ENCODE peak calls at places on chromosomes 6 and 20, in six cellular contexts. T, H, D, X, A and S are unnamed samples.
A peak's percentile ranks its signal among the peaks of the same experiment; 100 is the strongest.

GRCh38 chr6:111427341-111428116 is 55.5 kb downstream of the REV3L start:
- DNase-seq in T (no peak), H (no peak), D (no peak), X (no peak), A (peak; percentile 48), S (no peak)

GRCh38 chr6:44671333-44671732 is 283.8 kb downstream of the CDC5L start:
- DNase-seq in T (no peak), H (no peak), D (no peak), X (no peak), A (no peak), S (no peak)

GRCh38 chr20:21101453-21102251 is 4.5 kb downstream of the LINC00237 start:
- DNase-seq in T (no peak), H (no peak), D (no peak), X (no peak), A (no peak), S (peak; percentile 20)

GRCh38 chr20:44837949-44838348 is 27.6 kb upstream of the RIMS4 start:
- DNase-seq in T (no peak), H (no peak), D (no peak), X (no peak), A (no peak), S (no peak)

GRCh38 chr6:14922306-14922705 is 323.6 kb upstream of the JARID2 start:
- DNase-seq in T (no peak), H (no peak), D (no peak), X (no peak), A (no peak), S (peak; percentile 15)

GRCh38 chr20:63628246-63628975 is 1.5 kb upstream of the GMEB2 start:
- DNase-seq in T (peak; percentile 54), H (no peak), D (no peak), X (peak; percentile 65), A (peak; percentile 66), S (peak; percentile 76)

GRCh38 chr6:69974193-69974592 is 107.8 kb downstream of the COL19A1 start:
- DNase-seq in T (no peak), H (no peak), D (no peak), X (no peak), A (no peak), S (no peak)

GRCh38 chr6:52482903-52483670 is 62.9 kb downstream of the EFHC1 start:
- DNase-seq in T (no peak), H (no peak), D (no peak), X (no peak), A (no peak), S (no peak)

GRCh38 chr20:14341782-14342181 is 4.4 kb upstream of the FLRT3 start:
- DNase-seq in T (no peak), H (no peak), D (no peak), X (no peak), A (no peak), S (no peak)

GRCh38 chr6:26032387-26033131 is 54.7 kb upstream of the HFE start:
- DNase-seq in T (no peak), H (no peak), D (no peak), X (no peak), A (peak; percentile 40), S (no peak)

GRCh38 chr20:50332491-50332980 is 141.9 kb downstream of the CEBPB start:
- DNase-seq in T (no peak), H (no peak), D (no peak), X (peak; percentile 24), A (no peak), S (no peak)

GRCh38 chr6:44237813-44238433 is 9.0 kb upstream of the HSP90AB1 start:
- DNase-seq in T (peak; percentile 87), H (peak; percentile 78), D (peak; percentile 66), X (peak; percentile 88), A (peak; percentile 85), S (peak; percentile 84)

GRCh38 chr6:32947552-32948465 is 5.1 kb downstream of the HLA-DMA start:
- DNase-seq in T (no peak), H (no peak), D (no peak), X (no peak), A (peak; percentile 50), S (peak; percentile 61)

DNA sequence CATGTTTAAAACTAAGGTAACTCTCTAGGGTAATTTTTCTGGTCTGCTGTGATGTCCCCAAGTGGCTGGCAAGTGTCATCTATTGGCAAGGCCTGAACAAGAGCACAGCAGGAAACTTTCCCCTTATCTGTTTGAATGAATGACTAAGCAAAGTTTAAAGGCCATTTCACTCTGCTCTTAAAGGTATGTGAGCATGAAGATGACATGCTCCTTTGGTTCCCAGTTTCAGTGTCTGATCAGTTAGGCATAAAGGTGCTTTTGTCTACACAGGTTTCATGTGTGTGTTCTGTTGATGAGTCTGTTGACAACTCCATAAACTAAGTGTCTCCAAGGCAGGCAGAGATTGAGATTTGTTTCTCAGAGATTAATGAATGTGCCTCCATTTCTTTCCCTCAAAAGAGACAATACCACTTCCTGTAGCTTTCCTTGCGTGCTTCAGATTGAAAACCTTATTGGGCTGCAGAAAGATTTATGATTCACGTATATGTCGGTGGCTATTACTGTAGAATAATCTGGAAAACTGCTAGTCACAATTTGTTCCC is 83.9 kb downstream of the MAP3K7 start:
- DNase-seq in T (no peak), H (no peak), D (no peak), X (no peak), A (peak; percentile 33), S (no peak)
- H3K27me3 ChIP-seq in T (no peaks in the 10 kb centered on the region), H (no peaks in the 10 kb centered on the region), D (no peaks in the 10 kb centered on the region), X (no peaks in the 10 kb centered on the region), A (no peaks in the 10 kb centered on the region), S (no peaks in the 10 kb centered on the region)

DNA sequence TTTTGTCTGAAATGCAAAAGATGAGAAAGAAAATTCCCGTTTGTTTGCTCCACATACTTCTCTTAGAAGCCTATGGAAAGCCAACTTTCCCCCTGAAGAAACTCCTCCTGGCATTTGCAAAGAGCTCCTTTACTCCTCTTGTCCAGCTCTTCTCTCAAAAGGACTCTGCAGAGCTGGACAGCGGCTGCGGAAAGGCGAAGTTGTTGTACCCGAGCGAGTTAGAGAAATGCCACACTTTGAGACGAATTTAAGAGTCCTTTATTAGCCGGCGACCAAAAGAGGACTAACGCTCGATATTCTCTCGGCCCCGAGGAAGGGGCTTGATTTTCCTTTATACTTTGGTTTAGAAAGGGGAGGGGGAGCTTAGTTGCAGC is 157.8 kb downstream of the TRIM27 start:
- DNase-seq in T (no peak), H (no peak), D (no peak), X (no peak), A (no peak), S (no peak)
- H3K27me3 ChIP-seq in T (peaks cover 15% of the 10 kb centered on the region), H (peaks cover 76% of the 10 kb centered on the region), D (peaks cover 92% of the 10 kb centered on the region), X (peaks cover 92% of the 10 kb centered on the region), A (peaks cover 77% of the 10 kb centered on the region), S (no peaks in the 10 kb centered on the region)

GRCh38 chr6:1386310-1386709 is 3.1 kb upstream of the FOXF2 start:
- DNase-seq in T (no peak), H (no peak), D (no peak), X (no peak), A (no peak), S (no peak)
- H3K27me3 ChIP-seq in T (peaks cover 40% of the 10 kb centered on the region), H (peaks cover 98% of the 10 kb centered on the region), D (peaks cover 93% of the 10 kb centered on the region), X (peaks cover 92% of the 10 kb centered on the region), A (peaks cover 83% of the 10 kb centered on the region), S (peaks cover 52% of the 10 kb centered on the region)

GRCh38 chr6:16060039-16060438 is 68.8 kb upstream of the MYLIP start:
- DNase-seq in T (no peak), H (no peak), D (no peak), X (no peak), A (no peak), S (no peak)

GRCh38 chr6:16064687-16065086 is 64.2 kb upstream of the MYLIP start:
- DNase-seq in T (no peak), H (no peak), D (no peak), X (no peak), A (no peak), S (no peak)

GRCh38 chr6:16063580-16063979 is 65.3 kb upstream of the MYLIP start:
- DNase-seq in T (no peak), H (no peak), D (no peak), X (no peak), A (no peak), S (no peak)

GRCh38 chr6:16059496-16059895 is 69.4 kb upstream of the MYLIP start:
- DNase-seq in T (no peak), H (no peak), D (no peak), X (no peak), A (no peak), S (no peak)

GRCh38 chr6:16061833-16062232 is 67.1 kb upstream of the MYLIP start:
- DNase-seq in T (no peak), H (no peak), D (no peak), X (no peak), A (no peak), S (no peak)
- H3K27me3 ChIP-seq in T (no peaks in the 10 kb centered on the region), H (no peaks in the 10 kb centered on the region), D (no peaks in the 10 kb centered on the region), X (no peaks in the 10 kb centered on the region), A (no peaks in the 10 kb centered on the region), S (no peaks in the 10 kb centered on the region)

GRCh38 chr20:61512475-61512874 is 260.4 kb downstream of the CDH4 start:
- DNase-seq in T (no peak), H (no peak), D (no peak), X (no peak), A (no peak), S (no peak)
- H3K27me3 ChIP-seq in T (no peaks in the 10 kb centered on the region), H (peaks cover 33% of the 10 kb centered on the region), D (peaks cover 5% of the 10 kb centered on the region), X (peaks cover 8% of the 10 kb centered on the region), A (no peaks in the 10 kb centered on the region), S (no peaks in the 10 kb centered on the region)